ENCODE peak calls at places on chromosomes 4 and X, in five cellular contexts. One of them, this sample, is unnamed.

GRCh38 chrX:10108288-10108687 is 48.5 kb upstream of the CLCN4 start:
- DNase-seq in NCI-H1105: peak; percentile 2
- DNase-seq in omental fat pad: no peak
- DNase-seq in upper lobe of right lung: no peak
- DNase-seq in AG10803: no peak
- DNase-seq in this sample: no peak

GRCh38 chr4:80206111-80206510 is 8.8 kb downstream of the PRDM8 start:
- DNase-seq in NCI-H1105: no peak
- DNase-seq in AG10803: no peak
- DNase-seq in upper lobe of right lung: no peak
- DNase-seq in omental fat pad: no peak
- DNase-seq in this sample: no peak

GRCh38 chr4:157217708-157218107 is 2.8 kb upstream of the GRIA2 start:
- DNase-seq in omental fat pad: no peak
- DNase-seq in AG10803: peak; percentile 20
- DNase-seq in upper lobe of right lung: no peak
- DNase-seq in NCI-H1105: no peak
- DNase-seq in this sample: no peak

GRCh38 chrX:42107495-42108139 is 184.3 kb upstream of the CASK start:
- DNase-seq in NCI-H1105: no peak
- DNase-seq in AG10803: no peak
- DNase-seq in upper lobe of right lung: no peak
- DNase-seq in omental fat pad: no peak
- DNase-seq in this sample: no peak

GRCh38 chr4:38115601-38116000 is 155.4 kb downstream of the PTTG2 start:
- DNase-seq in NCI-H1105: no peak
- DNase-seq in omental fat pad: no peak
- DNase-seq in upper lobe of right lung: no peak
- DNase-seq in AG10803: no peak
- DNase-seq in this sample: no peak

GRCh38 chr4:154560824-154561231 is 2.0 kb upstream of the FGB start:
- DNase-seq in omental fat pad: no peak
- DNase-seq in AG10803: peak; percentile 49
- DNase-seq in NCI-H1105: no peak
- DNase-seq in upper lobe of right lung: no peak
- DNase-seq in this sample: no peak

GRCh38 chr4:80091688-80092087 is 18.7 kb upstream of the ANTXR2 start:
- DNase-seq in AG10803: no peak
- DNase-seq in upper lobe of right lung: no peak
- DNase-seq in omental fat pad: no peak
- DNase-seq in NCI-H1105: no peak
- DNase-seq in this sample: no peak

GRCh38 chr4:52932586-52933482 is 70.7 kb downstream of the RASL11B start:
- DNase-seq in NCI-H1105: no peak
- DNase-seq in omental fat pad: no peak
- DNase-seq in upper lobe of right lung: no peak
- DNase-seq in AG10803: peak; percentile 41
- DNase-seq in this sample: no peak

GRCh38 chr4:8690811-8691775 is 98.5 kb downstream of the CPZ start:
- DNase-seq in AG10803: no peak
- DNase-seq in omental fat pad: no peak
- DNase-seq in upper lobe of right lung: peak; percentile 32
- DNase-seq in NCI-H1105: no peak
- DNase-seq in this sample: no peak

GRCh38 chrX:122565952-122566351 is 618.1 kb upstream of the GRIA3 start:
- DNase-seq in AG10803: peak; percentile 98
- DNase-seq in NCI-H1105: no peak
- DNase-seq in omental fat pad: no peak
- DNase-seq in upper lobe of right lung: no peak
- DNase-seq in this sample: no peak

GRCh38 chrX:334971-335757 is 16.6 kb upstream of the GTPBP6 start:
- DNase-seq in omental fat pad: no peak
- DNase-seq in AG10803: no peak
- DNase-seq in upper lobe of right lung: peak; percentile 57
- DNase-seq in NCI-H1105: no peak
- DNase-seq in this sample: no peak

GRCh38 chrX:18252644-18253359 is 32.1 kb upstream of the BEND2 start:
- DNase-seq in upper lobe of right lung: no peak
- DNase-seq in AG10803: peak; percentile 1
- DNase-seq in omental fat pad: no peak
- DNase-seq in NCI-H1105: no peak
- DNase-seq in this sample: no peak